ENCODE peak calls at places on chromosomes 12 and 14, in four cellular contexts. One of them, this sample, is unnamed.

GRCh38 chr12:122793685-122794106 is 19.3 kb downstream of the CCDC62 start:
- DNase-seq in neuronal stem cell: peak
- DNase-seq in CD4-positive, alpha-beta T cell: no peak
- DNase-seq in GM12865: peak
- DNase-seq in this sample: peak

GRCh38 chr12:94644141-94644575 is 6.2 kb downstream of the TMCC3 start:
- DNase-seq in CD4-positive, alpha-beta T cell: no peak
- DNase-seq in GM12865: peak
- DNase-seq in neuronal stem cell: no peak
- DNase-seq in this sample: peak

GRCh38 chr14:90624228-90624627 is 192.0 kb downstream of the TTC7B start:
- DNase-seq in GM12865: no peak
- DNase-seq in CD4-positive, alpha-beta T cell: no peak
- DNase-seq in neuronal stem cell: no peak
- DNase-seq in this sample: peak

GRCh38 chr12:49233842-49234526 is 30.9 kb upstream of the TUBA1C start:
- DNase-seq in neuronal stem cell: no peak
- DNase-seq in CD4-positive, alpha-beta T cell: no peak
- DNase-seq in GM12865: peak
- DNase-seq in this sample: no peak

GRCh38 chr12:121804417-121805111 is 755 bp downstream of the SETD1B start:
- DNase-seq in GM12865: peak
- DNase-seq in CD4-positive, alpha-beta T cell: no peak
- DNase-seq in neuronal stem cell: no peak
- DNase-seq in this sample: no peak

GRCh38 chr12:3150820-3151590 is 73.8 kb downstream of the TSPAN9 start:
- DNase-seq in neuronal stem cell: no peak
- DNase-seq in CD4-positive, alpha-beta T cell: no peak
- DNase-seq in GM12865: no peak
- DNase-seq in this sample: peak

GRCh38 chr12:62983594-62983993 is 48.6 kb upstream of the PPM1H start:
- DNase-seq in GM12865: peak
- DNase-seq in CD4-positive, alpha-beta T cell: no peak
- DNase-seq in neuronal stem cell: no peak
- DNase-seq in this sample: no peak

GRCh38 chr12:124347805-124348658 is 53.1 kb downstream of the RFLNA start:
- DNase-seq in GM12865: no peak
- DNase-seq in neuronal stem cell: no peak
- DNase-seq in CD4-positive, alpha-beta T cell: peak
- DNase-seq in this sample: no peak

GRCh38 chr12:113659015-113659414 is 187.3 kb upstream of the LHX5 start:
- DNase-seq in neuronal stem cell: no peak
- DNase-seq in GM12865: no peak
- DNase-seq in CD4-positive, alpha-beta T cell: no peak
- DNase-seq in this sample: no peak

GRCh38 chr12:53046655-53047220 is 3.1 kb upstream of the TNS2 start:
- DNase-seq in CD4-positive, alpha-beta T cell: peak
- DNase-seq in GM12865: peak
- DNase-seq in neuronal stem cell: peak
- DNase-seq in this sample: peak

GRCh38 chr12:54132979-54133378 is 55.8 kb downstream of the SMUG1 start:
- DNase-seq in neuronal stem cell: no peak
- DNase-seq in CD4-positive, alpha-beta T cell: no peak
- DNase-seq in GM12865: no peak
- DNase-seq in this sample: no peak

GRCh38 chr12:63994704-63995103 is 150.2 kb downstream of the SRGAP1 start:
- DNase-seq in GM12865: no peak
- DNase-seq in neuronal stem cell: no peak
- DNase-seq in CD4-positive, alpha-beta T cell: no peak
- DNase-seq in this sample: no peak